ENCODE peak calls at places on chromosome 20, in ten cellular contexts. F is upper lobe of right lung, D is astrocyte, U is left ventricle myocardium inferior, Z is dorsolateral prefrontal cortex, S is esophagus squamous epithelium, L is cardiac muscle cell, O is suprapubic skin, V is heart left ventricle, E is tibial artery. M is an unnamed sample.
A peak's percentile ranks its signal among the peaks of the same experiment; 100 is the strongest.

GRCh38 chr20:44448753-44449546 is 26.7 kb upstream of the TTPAL start:
- DNase-seq in F (no peak), D (no peak), U (no peak), Z (no peak), S (no peak), L (peak; percentile 31), O (no peak), V (no peak), E (no peak), M (no peak)

GRCh38 chr20:41734506-41734945 is 116.3 kb upstream of the CHD6 start:
- DNase-seq in F (no peak), D (peak; percentile 1), U (no peak), Z (no peak), S (no peak), L (peak; percentile 60), O (no peak), V (no peak), E (peak; percentile 29), M (no peak)

GRCh38 chr20:38221041-38221589 is 39.4 kb downstream of the KIAA1755 start:
- DNase-seq in F (peak; percentile 83), D (peak; percentile 16), U (peak; percentile 67), Z (peak; percentile 78), S (no peak), L (peak; percentile 62), O (no peak), V (peak; percentile 73), E (peak; percentile 69), M (peak; percentile 89)

GRCh38 chr20:18388860-18389259 is 78.0 kb downstream of the DZANK1 start:
- DNase-seq in F (no peak), D (peak; percentile 66), U (no peak), Z (no peak), S (no peak), L (peak; percentile 75), O (no peak), V (no peak), E (no peak), M (no peak)

GRCh38 chr20:44746367-44747165 is 901 bp downstream of the KCNK15 start:
- DNase-seq in F (no peak), D (no peak), U (no peak), Z (no peak), S (no peak), L (no peak), O (no peak), V (no peak), E (no peak), M (peak; percentile 56)

GRCh38 chr20:11544029-11544678 is 373.5 kb upstream of the BTBD3 start:
- DNase-seq in F (no peak), D (peak; percentile 40), U (no peak), Z (no peak), S (no peak), L (peak; percentile 83), O (no peak), V (no peak), E (no peak), M (no peak)

GRCh38 chr20:49989234-49990065 is 6.7 kb downstream of the SNAI1 start:
- DNase-seq in F (no peak), D (peak; percentile 85), U (peak; percentile 59), Z (no peak), S (no peak), L (peak; percentile 88), O (peak; percentile 89), V (peak; percentile 83), E (peak; percentile 75), M (peak; percentile 84)

GRCh38 chr20:14715400-14715799 is 378.0 kb upstream of the FLRT3 start:
- DNase-seq in F (no peak), D (no peak), U (no peak), Z (no peak), S (no peak), L (no peak), O (no peak), V (no peak), E (no peak), M (no peak)

GRCh38 chr20:43849496-43850197 is 65.0 kb upstream of the TOX2 start:
- DNase-seq in F (no peak), D (peak; percentile 50), U (no peak), Z (no peak), S (no peak), L (peak; percentile 54), O (no peak), V (no peak), E (no peak), M (no peak)

GRCh38 chr20:49701313-49701731 is 12.4 kb downstream of the B4GALT5 start:
- DNase-seq in F (no peak), D (no peak), U (no peak), Z (no peak), S (no peak), L (no peak), O (no peak), V (no peak), E (no peak), M (no peak)

GRCh38 chr20:29427201-29428060 is 1830.0 kb upstream of the DEFB115 start:
- DNase-seq in F (no peak), D (no peak), U (no peak), Z (no peak), S (no peak), L (no peak), O (no peak), V (no peak), E (no peak), M (no peak)

GRCh38 chr20:37326666-37327065 is 19.3 kb upstream of the SRC start:
- DNase-seq in F (no peak), D (no peak), U (no peak), Z (no peak), S (no peak), L (no peak), O (no peak), V (no peak), E (no peak), M (no peak)

DNA sequence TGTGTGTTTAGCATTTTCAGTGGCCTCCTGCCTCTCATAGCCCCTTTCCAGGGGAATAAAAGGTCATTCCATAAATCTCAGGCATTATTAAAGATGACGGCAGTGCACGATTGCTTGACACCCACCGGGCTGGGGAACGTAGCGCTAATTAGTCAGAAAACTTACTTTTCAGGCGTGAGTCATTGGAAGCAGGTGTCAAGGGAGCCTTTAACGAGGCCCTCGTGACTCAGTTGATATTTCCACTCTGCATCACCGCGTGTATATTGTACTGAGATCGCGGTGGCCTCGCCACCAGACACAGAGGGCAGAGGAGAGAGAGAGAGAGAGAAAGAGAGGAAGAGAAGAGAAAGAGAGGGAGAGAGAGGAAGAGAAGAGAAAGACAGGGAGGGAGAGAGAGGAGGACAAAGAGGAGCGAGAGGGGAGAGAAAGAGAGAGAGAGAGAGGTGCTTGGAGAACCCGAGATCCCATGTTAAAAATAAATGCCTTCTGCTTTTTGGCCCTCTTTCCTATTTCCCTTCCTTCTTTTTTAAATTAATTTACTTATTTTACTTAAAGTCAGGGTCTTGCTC is 21.1 kb downstream of the KCNG1 start:
- DNase-seq in F (no peak), D (no peak), U (no peak), Z (no peak), S (no peak), L (no peak), O (no peak), V (no peak), E (no peak), M (no peak)
- H3K27me3 ChIP-seq in F (peaks cover 6% of the 10 kb centered on the region), D (no peaks in the 10 kb centered on the region), U (peaks cover 95% of the 10 kb centered on the region), Z (no peaks in the 10 kb centered on the region), S (no peaks in the 10 kb centered on the region), L (no peaks in the 10 kb centered on the region), O (peaks cover 13% of the 10 kb centered on the region), V (no peaks in the 10 kb centered on the region), E (peaks cover 56% of the 10 kb centered on the region), M (no peaks in the 10 kb centered on the region)

GRCh38 chr20:40558212-40558611 is 130.8 kb downstream of the MAFB start:
- DNase-seq in F (no peak), D (no peak), U (no peak), Z (no peak), S (no peak), L (no peak), O (no peak), V (no peak), E (no peak), M (no peak)
- H3K4me3 ChIP-seq in F (no peak overlapping the region), D (no peak overlapping the region), U (no peak overlapping the region), Z (no peak overlapping the region), S (no peak overlapping the region), L (no peak overlapping the region), O (no peak overlapping the region), V (no peak overlapping the region), E (no peak overlapping the region), M (no peak overlapping the region)

GRCh38 chr20:57145089-57145631 is 121.3 kb downstream of the BMP7 start:
- DNase-seq in F (no peak), D (no peak), U (no peak), Z (no peak), S (no peak), L (no peak), O (no peak), V (no peak), E (no peak), M (no peak)
- H3K27me3 ChIP-seq in F (no peaks in the 10 kb centered on the region), D (peaks cover 25% of the 10 kb centered on the region), U (no peaks in the 10 kb centered on the region), Z (no peaks in the 10 kb centered on the region), S (no peaks in the 10 kb centered on the region), L (no peaks in the 10 kb centered on the region), O (peaks cover 13% of the 10 kb centered on the region), V (no peaks in the 10 kb centered on the region), E (peaks cover 9% of the 10 kb centered on the region), M (no peaks in the 10 kb centered on the region)

DNA sequence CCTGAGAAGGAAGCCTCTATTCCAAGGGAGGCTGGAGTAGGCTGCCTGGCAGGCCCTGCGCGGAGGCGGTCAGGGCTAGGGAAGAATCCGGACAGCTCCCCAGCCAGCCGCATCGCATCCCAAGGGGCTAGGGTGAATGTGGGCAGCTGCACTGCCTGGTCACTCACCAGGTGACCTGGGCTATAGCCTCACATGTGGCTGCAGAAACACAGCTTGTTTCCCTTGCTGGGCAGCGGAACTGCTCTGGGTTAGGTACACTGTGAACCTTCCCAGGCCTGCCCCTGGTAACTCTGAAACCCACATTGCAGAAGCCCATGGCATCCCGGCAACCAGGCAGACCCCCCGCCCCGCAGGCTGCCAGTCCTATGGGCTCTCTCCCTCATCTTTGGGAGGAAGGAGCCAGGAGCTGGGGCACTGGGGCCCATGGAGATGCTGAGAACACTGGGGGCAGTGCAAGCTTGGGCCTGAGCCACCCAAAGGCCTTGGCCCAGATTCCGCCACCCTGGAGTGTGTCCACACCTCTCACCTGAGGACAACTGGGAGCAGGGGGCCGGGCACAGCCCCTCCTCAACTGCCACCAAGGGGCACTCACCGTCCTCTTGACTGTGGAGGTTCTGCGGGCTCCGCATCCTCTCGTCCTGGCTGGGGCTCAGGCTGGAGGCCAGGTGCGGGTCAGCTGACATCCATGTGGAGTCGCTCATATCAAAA is 111.0 kb downstream of the NOL4L start:
- DNase-seq in F (peak; percentile 74), D (no peak), U (no peak), Z (no peak), S (no peak), L (no peak), O (no peak), V (peak; percentile 34), E (no peak), M (no peak)
- H3K4me3 ChIP-seq in F (peak overlapping the region; percentile 47), D (peak overlapping the region; percentile 53), U (peak overlapping the region; percentile 56), Z (peak overlapping the region; percentile 14), S (peak overlapping the region; percentile 63), L (no peak overlapping the region), O (peak overlapping the region; percentile 33), V (peak overlapping the region; percentile 16), E (no peak overlapping the region), M (peak overlapping the region; percentile 2)

M was measured in right cardiac atrium.